ENCODE peak calls at places on chromosomes 3 and 15, in seven cellular contexts. One of them, this sample, is unnamed.

GRCh38 chr15:80317389-80318169 is 65.6 kb upstream of the CTXND1 start:
- DNase-seq in T follicular helper cell: no peak
- DNase-seq in A549: no peak
- DNase-seq in EL: peak
- DNase-seq in NB4: peak
- DNase-seq in cardiac septum: no peak
- DNase-seq in mucosa of descending colon: no peak
- DNase-seq in this sample: no peak

GRCh38 chr3:55818485-55818884 is 331.4 kb upstream of the WNT5A start:
- DNase-seq in NB4: peak
- DNase-seq in mucosa of descending colon: no peak
- DNase-seq in T follicular helper cell: no peak
- DNase-seq in EL: no peak
- DNase-seq in cardiac septum: no peak
- DNase-seq in A549: no peak
- DNase-seq in this sample: no peak

GRCh38 chr15:52292780-52293392 is 2.7 kb downstream of the MYO5C start:
- DNase-seq in cardiac septum: no peak
- DNase-seq in NB4: no peak
- DNase-seq in mucosa of descending colon: no peak
- DNase-seq in A549: no peak
- DNase-seq in EL: no peak
- DNase-seq in T follicular helper cell: no peak
- DNase-seq in this sample: no peak

GRCh38 chr15:61839541-61839940 is 220.7 kb downstream of the VPS13C start:
- DNase-seq in mucosa of descending colon: no peak
- DNase-seq in T follicular helper cell: no peak
- DNase-seq in NB4: no peak
- DNase-seq in cardiac septum: no peak
- DNase-seq in A549: no peak
- DNase-seq in EL: peak
- DNase-seq in this sample: no peak

GRCh38 chr15:34850121-34850520 is 54.8 kb upstream of the ACTC1 start:
- DNase-seq in NB4: no peak
- DNase-seq in EL: no peak
- DNase-seq in A549: no peak
- DNase-seq in cardiac septum: no peak
- DNase-seq in mucosa of descending colon: no peak
- DNase-seq in T follicular helper cell: no peak
- DNase-seq in this sample: no peak

GRCh38 chr3:137204409-137204808 is 246.6 kb downstream of the IL20RB start:
- DNase-seq in T follicular helper cell: no peak
- DNase-seq in EL: no peak
- DNase-seq in mucosa of descending colon: no peak
- DNase-seq in cardiac septum: no peak
- DNase-seq in A549: no peak
- DNase-seq in NB4: no peak
- DNase-seq in this sample: no peak

GRCh38 chr15:69403611-69404010 is 10.5 kb upstream of the KIF23 start:
- DNase-seq in T follicular helper cell: no peak
- DNase-seq in mucosa of descending colon: no peak
- DNase-seq in EL: peak
- DNase-seq in A549: no peak
- DNase-seq in NB4: no peak
- DNase-seq in cardiac septum: no peak
- DNase-seq in this sample: no peak

GRCh38 chr3:182920515-182921084 is 59.7 kb downstream of the DCUN1D1 start:
- DNase-seq in cardiac septum: no peak
- DNase-seq in NB4: peak
- DNase-seq in EL: no peak
- DNase-seq in A549: peak
- DNase-seq in T follicular helper cell: no peak
- DNase-seq in mucosa of descending colon: no peak
- DNase-seq in this sample: no peak

GRCh38 chr3:11288786-11289637 is 16.8 kb downstream of the ATG7 start:
- DNase-seq in cardiac septum: no peak
- DNase-seq in A549: peak
- DNase-seq in mucosa of descending colon: no peak
- DNase-seq in NB4: peak
- DNase-seq in T follicular helper cell: no peak
- DNase-seq in EL: peak
- DNase-seq in this sample: peak

GRCh38 chr15:71048913-71049675 is 66.2 kb upstream of the THSD4 start:
- DNase-seq in EL: peak
- DNase-seq in mucosa of descending colon: no peak
- DNase-seq in cardiac septum: no peak
- DNase-seq in T follicular helper cell: no peak
- DNase-seq in A549: no peak
- DNase-seq in NB4: no peak
- DNase-seq in this sample: no peak

GRCh38 chr3:171225698-171226097 is 199.2 kb upstream of the SLC2A2 start:
- DNase-seq in cardiac septum: no peak
- DNase-seq in T follicular helper cell: no peak
- DNase-seq in mucosa of descending colon: no peak
- DNase-seq in NB4: no peak
- DNase-seq in EL: peak
- DNase-seq in A549: no peak
- DNase-seq in this sample: no peak

GRCh38 chr15:96261575-96262034 is 68.9 kb upstream of the NR2F2 start:
- DNase-seq in A549: no peak
- DNase-seq in T follicular helper cell: no peak
- DNase-seq in cardiac septum: no peak
- DNase-seq in mucosa of descending colon: no peak
- DNase-seq in NB4: no peak
- DNase-seq in EL: no peak
- DNase-seq in this sample: no peak

GRCh38 chr3:194860725-194861124 is 175.0 kb downstream of the FAM43A start:
- DNase-seq in cardiac septum: no peak
- DNase-seq in T follicular helper cell: no peak
- DNase-seq in mucosa of descending colon: no peak
- DNase-seq in EL: no peak
- DNase-seq in A549: no peak
- DNase-seq in NB4: no peak
- DNase-seq in this sample: no peak

GRCh38 chr15:89937365-89938355 is 24.9 kb upstream of the ARPIN start:
- DNase-seq in cardiac septum: no peak
- DNase-seq in A549: no peak
- DNase-seq in NB4: peak
- DNase-seq in EL: no peak
- DNase-seq in mucosa of descending colon: no peak
- DNase-seq in T follicular helper cell: no peak
- DNase-seq in this sample: peak

GRCh38 chr3:126852536-126852935 is 130.4 kb upstream of the PLXNA1 start:
- DNase-seq in A549: no peak
- DNase-seq in T follicular helper cell: no peak
- DNase-seq in EL: no peak
- DNase-seq in mucosa of descending colon: no peak
- DNase-seq in cardiac septum: no peak
- DNase-seq in NB4: no peak
- DNase-seq in this sample: no peak

GRCh38 chr3:11514191-11514770 is 129.4 kb downstream of the VGLL4 start:
- DNase-seq in mucosa of descending colon: no peak
- DNase-seq in cardiac septum: no peak
- DNase-seq in NB4: peak
- DNase-seq in T follicular helper cell: no peak
- DNase-seq in EL: peak
- DNase-seq in A549: no peak
- DNase-seq in this sample: no peak

GRCh38 chr3:51311055-51311454 is 74.0 kb upstream of the MANF start:
- DNase-seq in A549: peak
- DNase-seq in cardiac septum: no peak
- DNase-seq in mucosa of descending colon: no peak
- DNase-seq in T follicular helper cell: no peak
- DNase-seq in EL: peak
- DNase-seq in NB4: peak
- DNase-seq in this sample: peak

GRCh38 chr3:46383946-46384330 is 13.2 kb downstream of the CCR5 start:
- DNase-seq in A549: no peak
- DNase-seq in EL: no peak
- DNase-seq in mucosa of descending colon: no peak
- DNase-seq in NB4: peak
- DNase-seq in T follicular helper cell: no peak
- DNase-seq in cardiac septum: no peak
- DNase-seq in this sample: no peak

GRCh38 chr3:55969634-55970033 is 482.5 kb upstream of the WNT5A start:
- DNase-seq in EL: no peak
- DNase-seq in A549: no peak
- DNase-seq in cardiac septum: no peak
- DNase-seq in NB4: no peak
- DNase-seq in mucosa of descending colon: no peak
- DNase-seq in T follicular helper cell: no peak
- DNase-seq in this sample: no peak

GRCh38 chr3:143977326-143978262 is 6.0 kb downstream of the DIPK2A start:
- DNase-seq in cardiac septum: no peak
- DNase-seq in NB4: peak
- DNase-seq in A549: no peak
- DNase-seq in T follicular helper cell: no peak
- DNase-seq in EL: no peak
- DNase-seq in mucosa of descending colon: no peak
- DNase-seq in this sample: peak

GRCh38 chr3:148309390-148310035 is 388.2 kb upstream of the AGTR1 start:
- DNase-seq in cardiac septum: no peak
- DNase-seq in T follicular helper cell: no peak
- DNase-seq in mucosa of descending colon: no peak
- DNase-seq in A549: peak
- DNase-seq in EL: peak
- DNase-seq in NB4: peak
- DNase-seq in this sample: peak

GRCh38 chr3:12444582-12445468 is 39.5 kb upstream of the TSEN2 start:
- DNase-seq in T follicular helper cell: no peak
- DNase-seq in NB4: no peak
- DNase-seq in A549: peak
- DNase-seq in cardiac septum: no peak
- DNase-seq in mucosa of descending colon: peak
- DNase-seq in EL: peak
- DNase-seq in this sample: no peak

GRCh38 chr3:111314146-111314873 is 227.7 kb upstream of the CD96 start:
- DNase-seq in mucosa of descending colon: no peak
- DNase-seq in NB4: no peak
- DNase-seq in T follicular helper cell: no peak
- DNase-seq in EL: peak
- DNase-seq in cardiac septum: no peak
- DNase-seq in A549: no peak
- DNase-seq in this sample: no peak

GRCh38 chr3:50609071-50609742 is 2.4 kb downstream of the CISH start:
- DNase-seq in T follicular helper cell: no peak
- DNase-seq in EL: no peak
- DNase-seq in NB4: peak
- DNase-seq in A549: no peak
- DNase-seq in cardiac septum: no peak
- DNase-seq in mucosa of descending colon: no peak
- DNase-seq in this sample: no peak

GRCh38 chr3:13064964-13065363 is 8.3 kb downstream of the IQSEC1 start:
- DNase-seq in cardiac septum: no peak
- DNase-seq in A549: no peak
- DNase-seq in mucosa of descending colon: no peak
- DNase-seq in NB4: no peak
- DNase-seq in EL: no peak
- DNase-seq in T follicular helper cell: no peak
- DNase-seq in this sample: no peak

GRCh38 chr15:39151545-39151944 is 429.3 kb upstream of the THBS1 start:
- DNase-seq in T follicular helper cell: no peak
- DNase-seq in EL: no peak
- DNase-seq in mucosa of descending colon: no peak
- DNase-seq in NB4: no peak
- DNase-seq in cardiac septum: no peak
- DNase-seq in A549: no peak
- DNase-seq in this sample: no peak

GRCh38 chr3:30667250-30667585 is 60.8 kb downstream of the TGFBR2 start:
- DNase-seq in EL: no peak
- DNase-seq in cardiac septum: no peak
- DNase-seq in T follicular helper cell: no peak
- DNase-seq in mucosa of descending colon: no peak
- DNase-seq in NB4: peak
- DNase-seq in A549: no peak
- DNase-seq in this sample: no peak

GRCh38 chr15:69390575-69390974 is 23.6 kb upstream of the KIF23 start:
- DNase-seq in EL: peak
- DNase-seq in A549: no peak
- DNase-seq in mucosa of descending colon: no peak
- DNase-seq in cardiac septum: no peak
- DNase-seq in NB4: no peak
- DNase-seq in T follicular helper cell: no peak
- DNase-seq in this sample: no peak

GRCh38 chr15:41926184-41927056 is 32.6 kb upstream of the SPTBN5 start:
- DNase-seq in A549: no peak
- DNase-seq in NB4: no peak
- DNase-seq in cardiac septum: peak
- DNase-seq in mucosa of descending colon: peak
- DNase-seq in EL: no peak
- DNase-seq in T follicular helper cell: no peak
- DNase-seq in this sample: no peak